ENCODE peak calls at places on chromosomes 5 and 9, in ten cellular contexts. L is neural progenitor cell, D is H1, N is transverse colon, K is HCT116, U is ovary, R is fibroblast of mammary gland, B is epithelial cell of esophagus, J is mammary epithelial cell, O is B cell. Y is an unnamed sample.
A peak's percentile ranks its signal among the peaks of the same experiment; 100 is the strongest.

GRCh38 chr5:96714951-96715451 is 52.8 kb downstream of the CAST start:
- DNase-seq in N (peak; percentile 75), U (no peak), J (peak; percentile 76), L (peak; percentile 34), R (peak; percentile 84), K (peak; percentile 58), O (peak; percentile 34), B (peak; percentile 78), D (no peak), Y (peak; percentile 82)

GRCh38 chr5:154296525-154297159 is 106.1 kb downstream of the GALNT10 start:
- DNase-seq in U (no peak), B (peak; percentile 91), D (no peak), K (no peak), O (no peak), N (peak; percentile 24), L (no peak), R (no peak), J (no peak), Y (peak; percentile 48)

GRCh38 chr5:143142596-143143435 is 260.7 kb downstream of the NR3C1 start:
- DNase-seq in N (no peak), U (peak; percentile 41), K (no peak), B (peak; percentile 96), O (no peak), L (no peak), D (no peak), R (peak; percentile 78), J (peak; percentile 93), Y (no peak)

GRCh38 chr5:113510836-113511451 is 2.5 kb upstream of the YTHDC2 start:
- DNase-seq in L (peak; percentile 8), O (peak; percentile 20), B (peak; percentile 71), N (no peak), R (peak; percentile 70), J (peak; percentile 59), D (no peak), K (peak; percentile 39), U (no peak), Y (peak; percentile 12)

GRCh38 chr9:122463828-122464632 is 13.7 kb downstream of the OR1J1 start:
- DNase-seq in L (peak; percentile 29), N (no peak), J (peak; percentile 37), B (no peak), D (peak; percentile 23), O (peak; percentile 34), R (no peak), U (no peak), K (peak; percentile 28), Y (no peak)

GRCh38 chr9:120919639-120920494 is 6.7 kb downstream of the TRAF1 start:
- DNase-seq in J (no peak), D (no peak), B (no peak), R (peak; percentile 49), N (no peak), L (no peak), U (no peak), O (no peak), K (no peak), Y (no peak)

GRCh38 chr5:160792732-160793454 is 59.1 kb downstream of the ATP10B start:
- DNase-seq in N (no peak), U (no peak), O (no peak), J (no peak), D (no peak), R (no peak), B (no peak), K (no peak), L (no peak), Y (no peak)

GRCh38 chr9:137433349-137433915 is 7.7 kb downstream of the ENTPD8 start:
- DNase-seq in D (no peak), O (no peak), R (no peak), L (no peak), B (no peak), U (peak; percentile 35), N (no peak), J (no peak), K (no peak), Y (no peak)

GRCh38 chr5:128341056-128341455 is 197.0 kb downstream of the FBN2 start:
- DNase-seq in B (peak; percentile 91), K (no peak), O (no peak), J (no peak), D (no peak), N (no peak), U (no peak), L (no peak), R (peak; percentile 46), Y (no peak)

GRCh38 chr5:77223653-77224052 is 13.2 kb downstream of the PDE8B start:
- DNase-seq in B (no peak), L (no peak), D (no peak), O (no peak), U (no peak), J (no peak), R (no peak), N (no peak), K (no peak), Y (no peak)

GRCh38 chr5:77222722-77223121 is 12.2 kb downstream of the PDE8B start:
- DNase-seq in U (no peak), D (no peak), O (no peak), N (no peak), K (no peak), R (no peak), B (no peak), J (no peak), L (no peak), Y (no peak)

GRCh38 chr5:77213601-77214000 is 3.1 kb downstream of the PDE8B start:
- DNase-seq in O (no peak), N (no peak), U (no peak), D (no peak), R (no peak), L (no peak), B (no peak), K (no peak), J (no peak), Y (no peak)

GRCh38 chr5:77214151-77214550 is 3.7 kb downstream of the PDE8B start:
- DNase-seq in N (no peak), U (no peak), R (no peak), O (no peak), K (no peak), L (no peak), B (no peak), J (no peak), D (no peak), Y (no peak)

GRCh38 chr5:77218263-77218662 is 7.8 kb downstream of the PDE8B start:
- DNase-seq in K (no peak), J (no peak), B (peak; percentile 9), D (no peak), R (no peak), O (no peak), N (no peak), L (peak; percentile 24), U (no peak), Y (no peak)
- TF ChIP-seq CTCF in K (no peak), J (peak; percentile 13), B (peak; percentile 44), D (peak; percentile 46), R (peak; percentile 21), O (no peak), N (no peak), L (peak; percentile 29), U (no peak), Y (no peak)

DNA sequence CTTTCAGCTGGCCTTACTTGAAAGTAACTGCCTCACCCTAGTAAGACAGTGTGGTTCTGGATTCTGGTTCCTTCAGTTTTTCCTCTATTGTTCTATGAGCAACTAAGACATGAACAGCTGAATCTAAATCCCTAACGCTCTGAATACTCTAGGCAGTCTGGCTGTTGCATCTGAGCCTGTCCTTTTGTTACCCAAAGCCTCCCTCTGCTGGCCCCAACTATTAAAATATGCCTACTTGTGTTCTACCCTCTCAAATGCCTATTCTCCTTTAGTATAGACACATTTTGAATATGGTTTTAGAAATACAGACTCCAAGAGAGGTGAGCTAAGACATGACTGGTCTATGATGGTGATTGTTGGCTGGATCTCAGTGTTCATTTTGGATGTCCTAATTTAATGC is 1203.6 kb upstream of the DMAC1 start:
- DNase-seq in D (no peak), B (peak; percentile 1), K (no peak), N (no peak), L (peak; percentile 52), U (no peak), O (no peak), R (peak; percentile 64), J (no peak), Y (peak; percentile 11)
- TF ChIP-seq CTCF in D (no peak), B (peak; percentile 13), K (no peak), N (no peak), L (peak; percentile 48), U (no peak), O (no peak), R (peak; percentile 37), J (no peak), Y (no peak)

GRCh38 chr5:102760815-102761214 is 5.7 kb downstream of the PAM start:
- DNase-seq in U (no peak), J (no peak), L (peak; percentile 31), N (no peak), K (no peak), R (peak; percentile 38), D (no peak), O (no peak), B (no peak), Y (no peak)

GRCh38 chr5:102759289-102759688 is 4.2 kb downstream of the PAM start:
- DNase-seq in L (no peak), J (no peak), D (no peak), R (no peak), O (no peak), U (no peak), N (no peak), B (no peak), K (no peak), Y (no peak)

GRCh38 chr5:102758576-102758975 is 3.5 kb downstream of the PAM start:
- DNase-seq in R (peak; percentile 61), D (no peak), K (no peak), J (peak; percentile 33), L (no peak), B (peak; percentile 24), N (no peak), U (no peak), O (no peak), Y (no peak)

GRCh38 chr5:102762095-102762534 is 7.0 kb downstream of the PAM start:
- DNase-seq in K (no peak), L (no peak), O (no peak), N (no peak), J (peak; percentile 87), U (no peak), B (peak; percentile 74), D (no peak), R (peak; percentile 67), Y (no peak)

GRCh38 chr5:102759700-102760099 is 4.6 kb downstream of the PAM start:
- DNase-seq in B (no peak), J (no peak), U (no peak), K (no peak), N (no peak), D (no peak), O (no peak), L (no peak), R (no peak), Y (no peak)
- TF ChIP-seq CTCF in B (no peak), J (no peak), U (no peak), K (no peak), N (no peak), D (no peak), O (no peak), L (no peak), R (no peak), Y (no peak)

DNA sequence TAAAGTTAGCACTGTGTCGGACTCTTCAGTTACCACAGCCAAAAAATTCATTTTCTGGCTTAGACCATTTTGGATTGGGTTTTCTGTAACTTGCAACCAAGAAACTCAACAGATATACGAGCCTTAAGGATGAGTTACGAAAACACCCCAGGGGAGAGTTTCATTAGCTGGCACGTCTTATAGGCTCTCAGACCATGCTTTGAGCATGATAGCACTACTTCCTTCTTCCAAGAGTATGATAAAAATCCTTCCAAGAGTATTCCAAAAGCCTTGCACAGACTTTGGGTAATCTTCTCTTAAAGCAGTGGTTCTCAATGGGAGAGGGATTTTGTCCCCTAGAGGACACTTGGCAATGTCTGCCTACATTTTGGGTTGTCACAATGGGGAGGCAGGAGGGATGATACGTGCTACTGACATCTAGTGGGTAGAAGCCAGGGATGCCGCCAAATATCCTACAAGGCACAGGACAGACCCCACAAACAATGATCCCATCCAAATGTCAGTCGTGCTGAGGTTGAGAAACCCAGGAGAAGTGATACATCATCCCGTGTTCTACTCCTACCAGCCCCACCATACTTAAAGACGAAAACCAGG is 64.8 kb downstream of the SMIM23 start:
- DNase-seq in D (no peak), K (peak; percentile 31), R (peak; percentile 36), L (peak; percentile 85), B (peak; percentile 18), N (no peak), J (no peak), U (no peak), O (no peak), Y (no peak)
- TF ChIP-seq CTCF in D (peak; percentile 75), K (peak; percentile 80), R (peak; percentile 36), L (peak; percentile 75), B (peak; percentile 48), N (no peak), J (peak; percentile 24), U (no peak), O (no peak), Y (no peak)

Y was measured in Calu3.